ENCODE peak calls at places on chromosomes 16 and 17, in four cellular contexts. Y, I, J and W are unnamed samples.

GRCh38 chr16:83113317-83113716 is 486.5 kb downstream of the CDH13 start:
- DNase-seq in Y (no peak), I (no peak), J (no peak), W (peak)

GRCh38 chr16:11359370-11359769 is 14.1 kb downstream of the RMI2 start:
- DNase-seq in Y (peak), I (no peak), J (peak), W (peak)

GRCh38 chr16:71421911-71422310 is 19.9 kb downstream of the TLE7 start:
- DNase-seq in Y (peak), I (no peak), J (no peak), W (peak)

GRCh38 chr16:10188236-10188635 is 6.0 kb upstream of the GRIN2A start:
- DNase-seq in Y (no peak), I (no peak), J (no peak), W (no peak)

GRCh38 chr17:74738051-74738996 is 1.3 kb downstream of the RAB37 start:
- DNase-seq in Y (no peak), I (no peak), J (no peak), W (no peak)

GRCh38 chr17:28511858-28512461 is 5.8 kb downstream of the FOXN1 start:
- DNase-seq in Y (no peak), I (no peak), J (no peak), W (no peak)

GRCh38 chr16:27445502-27446175 is 43.7 kb downstream of the IL21R start:
- DNase-seq in Y (no peak), I (no peak), J (no peak), W (no peak)

GRCh38 chr17:9937164-9937835 is 32.2 kb upstream of the RCVRN start:
- DNase-seq in Y (no peak), I (no peak), J (peak), W (peak)

GRCh38 chr16:27320261-27321012 is 6.7 kb downstream of the IL4R start:
- DNase-seq in Y (no peak), I (no peak), J (no peak), W (no peak)

GRCh38 chr17:13746379-13746778 is 144.7 kb upstream of the HS3ST3A1 start:
- DNase-seq in Y (no peak), I (no peak), J (no peak), W (no peak)

GRCh38 chr16:11682655-11683096 is 14.4 kb downstream of the SNN start:
- DNase-seq in Y (no peak), I (no peak), J (peak), W (peak)

GRCh38 chr16:50644730-50645129 is 36.4 kb downstream of the SNX20 start:
- DNase-seq in Y (peak), I (no peak), J (peak), W (peak)

GRCh38 chr16:1429026-1429425 is 1.9 kb upstream of the PERCC1 start:
- DNase-seq in Y (no peak), I (no peak), J (no peak), W (no peak)

GRCh38 chr16:31568577-31569359 is 41.1 kb downstream of the AHSP start:
- DNase-seq in Y (no peak), I (no peak), J (peak), W (peak)

GRCh38 chr17:74201250-74201649 is 2.2 kb upstream of the RPL38 start:
- DNase-seq in Y (no peak), I (no peak), J (no peak), W (peak)

GRCh38 chr16:71214771-71215381 is 15.6 kb downstream of the HYDIN start:
- DNase-seq in Y (no peak), I (no peak), J (no peak), W (peak)

GRCh38 chr16:70267516-70267915 is 15.8 kb upstream of the EXOSC6 start:
- DNase-seq in Y (peak), I (no peak), J (peak), W (peak)

GRCh38 chr17:63116967-63117366 is 150.9 kb downstream of the TANC2 start:
- DNase-seq in Y (peak), I (no peak), J (peak), W (peak)

GRCh38 chr16:359067-359763 is 6.7 kb upstream of the AXIN1 start:
- DNase-seq in Y (no peak), I (no peak), J (no peak), W (no peak)

GRCh38 chr16:56424791-56425438 is 430 bp downstream of the AMFR start:
- DNase-seq in Y (peak), I (no peak), J (peak), W (no peak)

GRCh38 chr17:10149573-10150399 is 48.6 kb downstream of the GAS7 start:
- DNase-seq in Y (peak), I (no peak), J (peak), W (peak)

GRCh38 chr17:28573966-28574480 is 2.7 kb downstream of the ALDOC start:
- DNase-seq in Y (no peak), I (no peak), J (no peak), W (no peak)

GRCh38 chr17:58091024-58091567 is 7.9 kb downstream of the DYNLL2 start:
- DNase-seq in Y (no peak), I (no peak), J (no peak), W (no peak)

GRCh38 chr17:43134774-43135453 is 9.8 kb upstream of the BRCA1 start:
- DNase-seq in Y (no peak), I (no peak), J (no peak), W (no peak)

GRCh38 chr17:58121925-58122324 is 26.3 kb upstream of the OR4D1 start:
- DNase-seq in Y (peak), I (no peak), J (peak), W (peak)

GRCh38 chr17:3647769-3648540 is 11.4 kb downstream of the CTNS start:
- DNase-seq in Y (peak), I (no peak), J (peak), W (peak)

GRCh38 chr17:43713494-43714162 is 45.0 kb downstream of the SOST start:
- DNase-seq in Y (peak), I (no peak), J (peak), W (peak)

GRCh38 chr16:57752581-57753447 is 17.2 kb downstream of the KATNB1 start:
- DNase-seq in Y (no peak), I (no peak), J (no peak), W (no peak)

GRCh38 chr17:31369266-31369665 is 22.2 kb upstream of the RAB11FIP4 start:
- DNase-seq in Y (no peak), I (no peak), J (peak), W (peak)

GRCh38 chr17:72416054-72416691 is 295.4 kb downstream of the SOX9 start:
- DNase-seq in Y (no peak), I (no peak), J (peak), W (peak)

DNA sequence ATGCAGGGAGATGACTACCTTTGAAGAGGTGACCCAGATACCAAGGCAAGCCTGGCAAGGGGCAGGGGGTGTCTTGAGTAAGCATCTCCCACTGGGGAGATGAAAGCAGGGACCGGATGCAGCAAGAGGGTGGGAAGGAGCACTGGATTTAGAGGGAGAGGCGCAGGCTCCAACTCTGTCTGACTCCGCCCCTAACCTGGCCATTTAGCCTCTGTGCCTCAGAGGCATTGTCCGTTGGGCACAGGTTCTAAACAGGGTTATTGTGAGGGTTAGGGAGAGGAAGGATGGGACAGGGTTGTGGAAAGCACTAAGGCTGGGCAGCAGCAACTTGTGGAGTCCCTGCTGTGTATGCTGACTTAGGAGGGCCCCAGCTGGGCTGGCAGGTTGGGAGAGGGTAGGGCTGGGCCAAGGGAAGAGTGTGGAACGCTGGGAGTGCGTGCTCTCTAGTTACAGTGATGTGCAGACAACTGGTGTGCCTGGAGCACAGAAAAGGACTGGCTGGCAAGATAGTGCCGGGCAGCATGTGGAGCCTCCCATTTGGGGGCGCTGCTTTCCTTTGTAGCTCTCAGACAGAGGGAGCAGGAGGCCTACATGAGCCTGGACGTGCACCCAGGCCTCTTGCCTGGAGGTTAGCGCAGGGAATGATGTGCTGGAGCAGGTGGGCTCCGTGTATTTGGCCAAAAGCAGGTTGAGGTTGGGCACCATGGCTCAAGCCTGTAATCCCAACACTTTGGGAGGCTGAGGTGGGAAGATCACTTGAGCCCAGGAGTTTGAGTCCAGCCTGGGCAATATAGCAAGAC is 26.2 kb downstream of the TBX2 start:
- DNase-seq in Y (no peak), I (no peak), J (no peak), W (no peak)
- TF ChIP-seq CTCF in Y (no peak), I (no peak), J (no peak), W (no peak)

DNA sequence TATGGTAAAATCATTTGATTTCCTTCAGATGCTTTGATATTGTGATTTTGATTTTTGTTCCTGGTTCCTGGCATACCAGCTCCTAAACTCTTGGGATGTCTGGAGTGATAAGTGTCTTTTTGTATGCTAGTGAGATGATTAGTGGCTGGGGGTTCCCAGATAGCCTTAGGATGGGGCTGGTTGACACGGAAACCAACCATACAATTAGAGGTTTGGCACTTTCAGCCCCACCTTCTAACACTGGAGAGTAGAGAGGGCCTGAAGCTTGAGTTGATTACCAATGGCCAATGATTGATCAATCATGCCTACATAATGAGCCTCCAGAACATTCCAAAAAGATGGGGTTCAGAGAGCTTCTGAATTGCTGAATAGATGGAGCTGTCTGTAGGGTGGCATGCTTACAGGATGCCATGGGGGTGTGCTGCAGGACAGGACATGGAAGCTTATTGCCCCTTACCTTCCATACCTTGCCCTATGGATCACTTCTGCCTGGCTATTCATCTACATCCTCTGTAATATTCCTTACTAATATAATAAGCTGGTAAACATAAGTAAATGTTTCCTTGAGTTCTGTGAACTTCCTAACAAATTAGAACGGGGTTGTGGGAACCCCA is 22.8 kb downstream of the RNF112 start:
- DNase-seq in Y (no peak), I (no peak), J (no peak), W (no peak)
- TF ChIP-seq CTCF in Y (no peak), I (no peak), J (no peak), W (no peak)

GRCh38 chr17:48560452-48560817 is 15.5 kb upstream of the HOXB2 start:
- DNase-seq in Y (no peak), I (no peak), J (no peak), W (no peak)

GRCh38 chr17:48562934-48563333 is 15.2 kb downstream of the HOXB4 start:
- DNase-seq in Y (no peak), I (no peak), J (no peak), W (no peak)

GRCh38 chr17:48563867-48564199 is 14.3 kb downstream of the HOXB4 start:
- DNase-seq in Y (no peak), I (no peak), J (no peak), W (no peak)

GRCh38 chr17:48563385-48563838 is 14.7 kb downstream of the HOXB4 start:
- DNase-seq in Y (no peak), I (no peak), J (peak), W (no peak)

GRCh38 chr17:48561894-48562810 is 16.0 kb downstream of the HOXB4 start:
- DNase-seq in Y (peak), I (no peak), J (no peak), W (no peak)
- TF ChIP-seq CTCF in Y (peak), I (no peak), J (peak), W (peak)

GRCh38 chr17:7313028-7313889 is 1.9 kb downstream of the GPS2 start:
- DNase-seq in Y (peak), I (no peak), J (no peak), W (peak)
- TF ChIP-seq CTCF in Y (no peak), I (no peak), J (no peak), W (peak)

DNA sequence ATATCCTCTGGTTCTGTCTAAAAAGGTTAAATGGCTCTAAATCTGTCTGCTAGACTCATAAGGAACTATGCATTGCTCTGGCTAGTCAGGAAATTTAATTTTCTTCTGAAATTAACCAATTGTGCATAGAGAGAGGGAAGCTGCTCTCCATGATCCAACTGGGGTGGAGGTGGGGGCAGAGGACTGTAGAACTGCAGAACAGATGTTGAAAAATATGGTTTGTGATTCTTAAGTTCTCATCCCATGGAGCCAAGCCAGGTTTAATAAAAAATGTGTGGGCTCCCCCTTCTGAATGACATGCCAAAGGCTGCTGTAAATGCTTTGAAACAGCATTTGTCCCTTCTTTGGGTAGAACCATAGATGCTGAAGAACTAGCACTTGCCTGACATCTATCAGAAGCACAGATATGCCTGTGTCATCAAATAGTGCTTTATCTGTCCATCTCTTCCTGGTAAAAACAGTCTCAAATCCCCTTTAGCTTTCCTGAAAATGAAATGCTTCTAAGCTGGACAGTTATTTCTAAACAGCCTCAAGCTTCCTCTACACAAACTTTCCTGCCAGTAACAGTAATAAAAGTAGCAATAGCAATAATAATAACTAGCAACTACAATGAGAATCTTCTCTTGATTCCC is 221.4 kb downstream of the CDH8 start:
- DNase-seq in Y (no peak), I (no peak), J (no peak), W (no peak)
- TF ChIP-seq CTCF in Y (no peak), I (no peak), J (no peak), W (no peak)

GRCh38 chr16:76854234-76854633 is 336.8 kb upstream of the MON1B start:
- DNase-seq in Y (peak), I (no peak), J (no peak), W (peak)
- TF ChIP-seq CTCF in Y (no peak), I (no peak), J (no peak), W (peak)